ENCODE peak calls at places on chromosome 15, in eight cellular contexts. Q, A, V, S, K, H, X and N are unnamed samples.

GRCh38 chr15:77959094-77959879 is 118.2 kb downstream of the TBC1D2B start:
- DNase-seq in H (peak; percentile 72), K (peak; percentile 99), Q (peak; percentile 76), S (peak; percentile 81), A (peak; percentile 87), X (peak; percentile 77), V (no peak), N (peak; percentile 74)

GRCh38 chr15:80070840-80071239 is 11.4 kb downstream of the ZFAND6 start:
- DNase-seq in V (no peak), Q (peak; percentile 31), H (no peak), K (no peak), A (no peak), S (no peak), X (no peak), N (no peak)

GRCh38 chr15:69554321-69554961 is 101.8 kb downstream of the RPLP1 start:
- DNase-seq in S (no peak), K (no peak), X (no peak), V (no peak), Q (peak; percentile 90), H (no peak), A (peak; percentile 66), N (no peak)

GRCh38 chr15:41854443-41854842 is 15.8 kb downstream of the PLA2G4B start:
- DNase-seq in H (no peak), V (no peak), X (no peak), S (no peak), Q (no peak), K (no peak), A (no peak), N (no peak)

GRCh38 chr15:70257573-70258220 is 160.0 kb upstream of the TLE3 start:
- DNase-seq in Q (no peak), X (no peak), H (no peak), A (no peak), S (no peak), K (no peak), V (no peak), N (no peak)

GRCh38 chr15:25233766-25234350 is 205.0 kb downstream of the UBE3A start:
- DNase-seq in X (no peak), A (no peak), V (no peak), K (no peak), H (no peak), S (no peak), Q (no peak), N (no peak)

GRCh38 chr15:51623386-51623938 is 891 bp upstream of the DMXL2 start:
- DNase-seq in A (peak; percentile 67), Q (peak; percentile 73), S (no peak), X (no peak), V (no peak), H (peak; percentile 16), K (no peak), N (no peak)

GRCh38 chr15:53454843-53455721 is 304.4 kb downstream of the WDR72 start:
- DNase-seq in H (no peak), V (no peak), K (no peak), S (no peak), X (no peak), A (no peak), Q (peak; percentile 92), N (no peak)

GRCh38 chr15:93047621-93048425 is 41.2 kb downstream of the RGMA start:
- DNase-seq in S (no peak), X (no peak), K (no peak), V (no peak), H (no peak), Q (no peak), A (no peak), N (no peak)

GRCh38 chr15:71203573-71204444 is 88.5 kb downstream of the THSD4 start:
- DNase-seq in S (no peak), H (no peak), V (no peak), A (no peak), Q (no peak), X (no peak), K (peak; percentile 77), N (no peak)

DNA sequence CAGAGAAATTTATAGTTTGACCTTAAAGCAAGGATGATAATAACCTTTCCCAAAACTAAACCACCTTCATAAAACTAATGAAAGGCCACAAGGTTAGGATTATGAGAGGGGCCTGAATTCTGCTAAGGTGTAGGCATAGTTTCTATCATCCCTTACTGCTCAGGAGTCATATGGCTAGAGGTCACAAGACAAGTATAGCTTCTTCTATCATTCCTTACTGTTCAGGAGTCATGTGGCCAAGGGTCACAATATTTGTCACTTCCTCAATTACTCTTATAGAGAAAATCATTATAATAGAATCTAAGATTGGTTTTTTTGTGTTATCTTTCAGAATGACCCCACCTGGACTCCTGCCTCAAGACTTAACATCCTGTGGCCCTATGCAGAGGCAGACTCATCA is 36.6 kb downstream of the HERC1 start:
- DNase-seq in A (no peak), Q (no peak), V (no peak), S (no peak), X (no peak), H (no peak), K (no peak), N (no peak)
- H3K4me1 ChIP-seq in A (peaks cover 11% of the 10 kb centered on the region), Q (no peaks in the 10 kb centered on the region), V (peaks cover 6% of the 10 kb centered on the region), S (no peaks in the 10 kb centered on the region), X (peaks cover 16% of the 10 kb centered on the region), H (no peaks in the 10 kb centered on the region), K (no peaks in the 10 kb centered on the region), N (peaks cover 12% of the 10 kb centered on the region)

GRCh38 chr15:72318408-72318942 is 1.5 kb downstream of the CELF6 start:
- DNase-seq in H (no peak), Q (peak; percentile 11), V (no peak), S (no peak), K (peak; percentile 26), A (no peak), X (no peak), N (no peak)
- H3K4me3 ChIP-seq in H (no peak overlapping the region), Q (no peak overlapping the region), V (no peak overlapping the region), S (no peak overlapping the region), K (no peak overlapping the region), A (no peak overlapping the region), X (no peak overlapping the region), N (no peak overlapping the region)

GRCh38 chr15:29822100-29822684 is at the start of gene TJP1:
- DNase-seq in X (peak; percentile 86), Q (peak; percentile 84), A (peak; percentile 81), S (peak; percentile 66), H (peak; percentile 73), V (no peak), K (peak; percentile 86), N (peak; percentile 80)
- TF ChIP-seq POLR2A in X (peak; percentile 93), Q (peak; percentile 97), A (peak; percentile 81), S (no peak), H (peak; percentile 95), V (peak; percentile 90), K (peak; percentile 93), N (peak; percentile 81)

GRCh38 chr15:39860200-39860599 is 59.9 kb downstream of the GPR176 start:
- DNase-seq in S (no peak), K (no peak), V (no peak), H (no peak), A (no peak), X (no peak), Q (no peak), N (no peak)
- H3K4me1 ChIP-seq in S (no peaks in the 10 kb centered on the region), K (no peaks in the 10 kb centered on the region), V (no peaks in the 10 kb centered on the region), H (no peaks in the 10 kb centered on the region), A (no peaks in the 10 kb centered on the region), X (no peaks in the 10 kb centered on the region), Q (no peaks in the 10 kb centered on the region), N (no peaks in the 10 kb centered on the region)

DNA sequence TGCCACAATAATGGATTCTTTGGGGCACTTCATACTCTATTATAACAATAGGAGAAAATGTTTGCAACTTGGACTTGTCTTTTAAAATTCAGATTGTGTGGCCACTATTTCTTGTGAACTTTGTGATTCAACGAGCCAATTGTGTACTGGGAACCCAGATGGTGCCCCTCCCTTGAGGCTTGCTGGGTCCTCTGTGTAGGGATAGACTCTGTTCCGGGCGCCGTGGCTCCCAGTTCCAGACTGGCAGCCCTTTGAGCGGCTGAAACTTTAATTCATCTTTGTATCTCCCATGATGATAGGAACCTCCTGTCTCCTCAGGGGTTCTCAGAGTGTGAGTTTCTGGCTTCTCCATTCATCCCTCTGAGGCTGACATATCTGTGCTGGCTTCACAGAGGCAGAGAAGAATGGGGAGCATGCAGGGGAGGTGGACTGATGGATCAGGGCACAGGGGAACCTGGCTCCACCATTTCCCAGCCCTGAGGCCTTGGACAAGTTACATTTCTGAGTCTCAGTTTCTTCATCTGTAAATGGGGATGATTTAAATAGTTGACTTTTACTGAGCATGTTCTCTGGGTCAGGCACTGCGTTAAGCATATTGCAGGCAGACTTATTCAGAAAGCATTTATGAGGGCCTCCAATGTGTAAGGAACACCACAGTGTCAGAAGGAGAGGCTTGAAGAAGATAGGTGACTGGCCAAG is 15.2 kb upstream of the ANKDD1A start:
- DNase-seq in S (no peak), K (no peak), H (no peak), X (no peak), Q (no peak), V (no peak), A (no peak), N (no peak)
- H3K4me3 ChIP-seq in S (no peak overlapping the region), K (no peak overlapping the region), H (no peak overlapping the region), X (no peak overlapping the region), Q (no peak overlapping the region), V (no peak overlapping the region), A (no peak overlapping the region), N (no peak overlapping the region)

GRCh38 chr15:63504247-63504978 is at the start of gene USP3:
- DNase-seq in A (peak; percentile 97), X (peak; percentile 97), K (peak; percentile 98), H (peak; percentile 92), S (peak; percentile 94), V (peak; percentile 69), Q (peak; percentile 97), N (peak; percentile 94)

GRCh38 chr15:63504979-63505841 is 817 bp downstream of the USP3 start:
- DNase-seq in V (no peak), Q (peak; percentile 85), X (peak; percentile 59), K (peak; percentile 74), A (peak; percentile 80), H (peak; percentile 58), S (peak; percentile 68), N (peak; percentile 73)

GRCh38 chr15:63505842-63506222 is 1.4 kb downstream of the USP3 start:
- DNase-seq in A (no peak), K (no peak), V (no peak), H (no peak), X (no peak), Q (no peak), S (no peak), N (no peak)

GRCh38 chr15:63507878-63508818 is 3.8 kb downstream of the USP3 start:
- DNase-seq in X (no peak), H (no peak), Q (no peak), V (no peak), S (no peak), K (no peak), A (no peak), N (no peak)

GRCh38 chr15:63506537-63507035 is 2.2 kb downstream of the USP3 start:
- DNase-seq in S (no peak), H (no peak), X (no peak), Q (peak; percentile 70), K (no peak), A (no peak), V (no peak), N (no peak)
- TF ChIP-seq POLR2A in S (no peak), H (no peak), X (no peak), Q (no peak), K (no peak), A (no peak), V (no peak), N (no peak)